ENCODE peak calls at places on chromosome 11, in five cellular contexts. X is SK-N-SH, E is suprapubic skin, T is stomach, C is K562. N is an unnamed sample.

GRCh38 chr11:118691926-118692830 is 12.7 kb upstream of the TREH start:
- DNase-seq in X (no peak), C (no peak), E (no peak), T (no peak), N (no peak)

GRCh38 chr11:35983965-35984364 is 40.1 kb downstream of the LDLRAD3 start:
- DNase-seq in X (no peak), C (no peak), T (no peak), E (no peak), N (no peak)

GRCh38 chr11:119266063-119266462 is 50.9 kb downstream of the MCAM start:
- DNase-seq in E (no peak), C (no peak), X (no peak), T (no peak), N (no peak)

GRCh38 chr11:2313051-2313951 is 11.5 kb downstream of the TSPAN32 start:
- DNase-seq in X (no peak), T (no peak), C (peak; percentile 55), E (peak; percentile 77), N (peak; percentile 75)

GRCh38 chr11:12075822-12076821 is 34.3 kb upstream of the MICAL2 start:
- DNase-seq in C (no peak), X (no peak), E (peak; percentile 80), T (no peak), N (no peak)

GRCh38 chr11:1748467-1749019 is 1.9 kb downstream of the IFITM10 start:
- DNase-seq in X (peak; percentile 52), T (no peak), E (peak; percentile 73), C (no peak), N (no peak)

GRCh38 chr11:72681226-72682153 is 7.3 kb upstream of the PDE2A start:
- DNase-seq in C (no peak), X (no peak), T (no peak), E (no peak), N (no peak)

GRCh38 chr11:8709002-8709672 is 26.5 kb downstream of the RPL27A start:
- DNase-seq in C (no peak), T (peak; percentile 50), E (peak; percentile 91), X (peak; percentile 87), N (no peak)

GRCh38 chr11:2778630-2779498 is 79.1 kb upstream of the KCNQ1OT1 start:
- DNase-seq in C (peak; percentile 85), T (peak; percentile 93), E (peak; percentile 80), X (peak; percentile 93), N (peak; percentile 92)

GRCh38 chr11:20621679-20622078 is 22.3 kb downstream of the SLC6A5 start:
- DNase-seq in T (no peak), C (no peak), E (no peak), X (no peak), N (no peak)

GRCh38 chr11:69874178-69874983 is 55.2 kb upstream of the FGF3 start:
- DNase-seq in T (no peak), C (no peak), X (peak; percentile 15), E (peak; percentile 63), N (no peak)

GRCh38 chr11:73995247-73995646 is 12.6 kb upstream of the UCP2 start:
- DNase-seq in T (no peak), C (no peak), X (no peak), E (no peak), N (no peak)

GRCh38 chr11:16846305-16846704 is 107.9 kb downstream of the C11orf58 start:
- DNase-seq in C (no peak), T (no peak), E (no peak), X (no peak), N (no peak)

GRCh38 chr11:21133244-21133643 is 463.9 kb downstream of the NELL1 start:
- DNase-seq in E (no peak), C (no peak), T (no peak), X (no peak), N (peak; percentile 12)

GRCh38 chr11:110989734-110990133 is 255.8 kb upstream of the POU2AF2 start:
- DNase-seq in E (no peak), C (no peak), X (no peak), T (no peak), N (no peak)

GRCh38 chr11:76169473-76169881 is 36.8 kb downstream of the WNT11 start:
- DNase-seq in X (peak; percentile 65), C (no peak), T (no peak), E (no peak), N (no peak)

GRCh38 chr11:96178014-96178745 is 164.8 kb downstream of the MAML2 start:
- DNase-seq in E (no peak), C (no peak), X (no peak), T (no peak), N (no peak)

GRCh38 chr11:2651826-2652237 is 48.0 kb downstream of the KCNQ1OT1 start:
- DNase-seq in C (peak; percentile 2), T (no peak), E (no peak), X (peak; percentile 73), N (peak; percentile 38)

GRCh38 chr11:124900464-124900863 is 2.8 kb upstream of the ROBO4 start:
- DNase-seq in T (no peak), E (no peak), X (peak; percentile 5), C (no peak), N (peak; percentile 50)

GRCh38 chr11:126339866-126340434 is 15.5 kb upstream of the ST3GAL4 start:
- DNase-seq in C (no peak), T (peak; percentile 66), X (no peak), E (peak; percentile 86), N (no peak)

GRCh38 chr11:24082241-24082640 is 414.6 kb upstream of the LUZP2 start:
- DNase-seq in E (no peak), X (no peak), T (no peak), C (no peak), N (no peak)

GRCh38 chr11:539971-540481 is 2.7 kb downstream of the LRRC56 start:
- DNase-seq in T (no peak), X (no peak), E (no peak), C (no peak), N (no peak)

GRCh38 chr11:78717031-78717430 is 142.4 kb upstream of the NARS2 start:
- DNase-seq in X (no peak), C (no peak), E (no peak), T (no peak), N (no peak)

GRCh38 chr11:78722786-78723185 is 148.1 kb upstream of the NARS2 start:
- DNase-seq in T (no peak), C (no peak), X (no peak), E (no peak), N (peak; percentile 10)

GRCh38 chr11:78715639-78716311 is 141.1 kb upstream of the NARS2 start:
- DNase-seq in C (peak; percentile 74), T (peak; percentile 31), X (peak; percentile 72), E (no peak), N (no peak)

GRCh38 chr11:78725200-78725599 is 150.5 kb upstream of the NARS2 start:
- DNase-seq in C (no peak), E (no peak), X (peak; percentile 32), T (no peak), N (no peak)

GRCh38 chr11:78720281-78720989 is 145.8 kb upstream of the NARS2 start:
- DNase-seq in T (no peak), X (no peak), E (no peak), C (no peak), N (no peak)
- TF ChIP-seq EP300 in T (no peak), X (no peak), E (no peak), C (no peak), N (no peak)

DNA sequence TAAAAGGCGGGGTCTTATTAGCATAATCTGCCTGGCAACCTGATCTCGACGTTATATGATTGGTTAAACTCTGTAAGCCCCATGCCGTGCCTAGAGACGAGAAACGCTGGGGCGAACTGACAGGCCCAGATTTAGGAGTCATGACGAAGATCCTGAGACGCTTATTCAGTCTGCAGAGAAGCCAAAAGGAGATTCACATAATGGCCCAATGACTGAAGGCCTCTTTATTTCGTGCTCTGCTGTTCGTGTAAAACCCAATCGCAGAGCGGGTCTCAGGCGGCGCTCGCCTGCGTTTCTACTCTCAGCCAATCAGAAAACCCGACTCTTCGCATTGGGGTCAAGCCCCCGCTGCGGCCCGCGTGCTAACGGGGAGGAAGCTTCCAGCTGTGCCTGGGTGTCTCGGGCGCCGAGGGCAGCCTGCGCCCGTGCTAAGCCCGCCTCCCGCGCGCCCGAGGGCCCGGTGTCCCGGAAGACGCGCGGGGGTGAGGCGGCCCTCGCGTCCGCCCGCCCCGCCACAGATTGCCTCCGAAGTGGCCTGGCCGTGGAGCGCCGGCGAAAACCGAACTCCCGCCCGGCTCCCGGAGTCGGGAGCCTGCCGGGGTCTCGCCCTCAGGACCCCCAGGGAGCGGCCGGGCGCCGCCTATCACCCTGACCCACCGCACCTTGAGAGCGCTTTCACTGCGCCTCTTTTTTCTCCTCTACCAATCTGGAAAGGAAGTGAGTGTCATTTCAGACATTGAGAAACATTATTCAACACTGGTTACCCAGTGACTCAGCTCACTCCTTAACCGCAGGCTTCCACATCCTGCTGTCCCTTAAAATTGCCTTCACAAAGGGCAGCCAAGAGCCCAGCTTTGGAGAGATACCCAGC is 446 bp upstream of the PRDM10 start:
- DNase-seq in C (peak; percentile 97), E (peak; percentile 97), X (peak; percentile 98), T (peak; percentile 93), N (peak; percentile 91)
- TF ChIP-seq EP300 in C (peak; percentile 72), E (no peak), X (peak; percentile 39), T (no peak), N (no peak)

DNA sequence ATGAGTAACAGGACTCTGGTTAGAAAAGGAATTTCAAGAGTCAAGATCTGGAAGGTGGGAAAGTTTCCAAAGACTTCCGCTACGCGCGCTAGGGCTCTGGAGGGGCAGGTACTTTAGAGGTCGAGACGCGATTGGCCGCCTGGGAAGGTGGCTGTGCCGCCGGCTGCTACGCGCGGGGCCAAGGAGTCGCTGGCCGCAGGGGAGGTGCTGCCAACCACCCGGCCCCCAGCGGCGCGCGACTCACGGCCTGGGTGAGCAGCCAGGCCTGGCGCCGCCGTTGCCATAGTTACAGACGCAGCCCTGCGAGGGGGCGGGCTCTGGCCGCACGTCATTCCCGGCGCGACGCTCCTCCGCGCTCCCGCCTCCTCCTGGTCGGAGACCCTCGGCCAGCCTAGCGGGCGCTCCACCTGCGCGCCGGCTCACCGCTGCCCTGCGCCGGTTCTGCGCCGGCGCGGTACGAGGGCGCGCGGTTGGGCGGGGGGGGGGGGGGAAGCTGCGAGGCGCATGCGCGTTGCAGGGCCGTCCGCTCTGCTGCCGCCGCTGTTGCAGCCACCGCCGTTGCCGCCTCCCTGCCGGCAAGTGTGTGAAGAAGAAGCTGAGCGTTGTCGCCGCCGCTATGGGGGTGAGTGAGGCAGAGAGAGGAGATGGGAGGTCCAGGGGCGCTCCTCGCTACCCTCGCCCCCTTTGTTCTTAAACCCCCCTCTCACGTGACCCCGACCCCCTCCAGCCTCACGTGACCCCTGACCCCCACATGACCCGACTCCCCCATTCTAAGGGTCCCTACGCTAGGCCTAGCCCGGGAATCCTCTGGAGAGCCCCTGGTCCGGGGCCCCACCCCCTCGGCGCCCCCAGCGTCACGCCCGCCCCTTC is at the start of gene NAA40:
- DNase-seq in X (peak; percentile 99), C (peak; percentile 96), E (peak; percentile 92), T (peak; percentile 95), N (peak; percentile 98)
- TF ChIP-seq EP300 in X (no peak), C (no peak), E (no peak), T (no peak), N (no peak)

GRCh38 chr11:104432981-104433380 is 269.0 kb upstream of the PDGFD start:
- DNase-seq in E (no peak), X (peak; percentile 12), C (no peak), T (no peak), N (no peak)

GRCh38 chr11:104432526-104432925 is 268.6 kb upstream of the PDGFD start:
- DNase-seq in T (no peak), X (no peak), C (no peak), E (no peak), N (no peak)

GRCh38 chr11:104435498-104435897 is 271.6 kb upstream of the PDGFD start:
- DNase-seq in E (no peak), X (no peak), C (peak; percentile 7), T (no peak), N (no peak)

DNA sequence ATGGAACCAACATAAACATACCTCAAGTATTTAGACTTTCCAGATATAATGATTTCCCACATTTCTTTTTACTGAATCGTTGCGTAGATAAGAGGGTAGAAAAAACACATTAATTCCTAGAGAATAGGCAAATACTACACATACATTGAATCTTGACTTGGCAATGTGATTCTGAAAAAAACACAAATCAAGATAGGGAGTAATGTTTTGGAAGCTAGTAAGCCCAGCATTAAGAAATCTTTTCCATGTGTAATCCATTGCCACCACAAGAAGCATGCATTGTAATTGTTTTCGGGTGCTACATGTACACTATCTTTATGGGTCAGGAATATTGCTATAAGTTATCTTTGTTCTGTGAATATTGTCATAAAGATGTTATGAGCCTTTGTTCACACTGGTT is 269.8 kb upstream of the PDGFD start:
- DNase-seq in X (no peak), T (no peak), C (no peak), E (no peak), N (no peak)
- TF ChIP-seq EP300 in X (no peak), T (no peak), C (no peak), E (no peak), N (no peak)